ENCODE peak calls at places on chromosome 10, in ten cellular contexts. U is lower leg skin; H is tibial artery; I is CD8-positive, alpha-beta T cell; T is prostate gland; Q is AG10803; P is OCI-LY7; X is GM12865; L is fibroblast of mammary gland; R is psoas muscle. F is an unnamed sample.

GRCh38 chr10:6542999-6543430 is 37.1 kb downstream of the PRKCQ start:
- DNase-seq in P (peak), I (no peak), Q (no peak), H (no peak), L (no peak), R (no peak), T (no peak), U (no peak), X (peak), F (no peak)

GRCh38 chr10:18455086-18455884 is 196.1 kb downstream of the NSUN6 start:
- DNase-seq in H (no peak), Q (peak), U (no peak), X (no peak), I (no peak), L (no peak), T (no peak), R (no peak), P (no peak), F (no peak)

GRCh38 chr10:114245128-114245791 is 6.2 kb downstream of the VWA2 start:
- DNase-seq in X (no peak), U (peak), R (no peak), I (no peak), Q (no peak), P (no peak), L (no peak), H (no peak), T (peak), F (no peak)

GRCh38 chr10:100510533-100511308 is 8.9 kb downstream of the SEC31B start:
- DNase-seq in L (no peak), R (no peak), X (peak), T (peak), P (no peak), U (no peak), I (peak), Q (no peak), H (no peak), F (no peak)

GRCh38 chr10:50260791-50261281 is 9.5 kb upstream of the ASAH2 start:
- DNase-seq in X (peak), L (no peak), Q (no peak), T (no peak), I (no peak), P (peak), R (no peak), U (no peak), H (no peak), F (no peak)

GRCh38 chr10:78742730-78743615 is 325.8 kb upstream of the ZMIZ1 start:
- DNase-seq in Q (peak), U (no peak), H (no peak), X (no peak), P (peak), L (peak), R (peak), T (peak), I (no peak), F (peak)

GRCh38 chr10:102596506-102596971 is 47.7 kb upstream of the TRIM8 start:
- DNase-seq in T (peak), H (no peak), L (peak), R (no peak), I (no peak), X (peak), Q (peak), U (no peak), P (peak), F (peak)

GRCh38 chr10:102738692-102739121 is 5.0 kb upstream of the WBP1L start:
- DNase-seq in X (no peak), P (no peak), T (no peak), R (no peak), I (no peak), L (no peak), U (no peak), Q (peak), H (no peak), F (no peak)

GRCh38 chr10:75400163-75400768 is 1.3 kb downstream of the ZNF503 start:
- DNase-seq in L (peak), H (no peak), Q (peak), I (no peak), X (no peak), P (no peak), T (no peak), R (no peak), U (no peak), F (no peak)

GRCh38 chr10:72764151-72764550 is 72.2 kb downstream of the MCU start:
- DNase-seq in X (no peak), I (no peak), L (peak), Q (peak), P (no peak), T (no peak), U (no peak), H (no peak), R (no peak), F (peak)

GRCh38 chr10:50335397-50335796 is 84.1 kb upstream of the ASAH2 start:
- DNase-seq in T (no peak), L (no peak), Q (no peak), U (no peak), R (no peak), X (no peak), I (no peak), H (no peak), P (no peak), F (no peak)

GRCh38 chr10:112938808-112939482 is 11.1 kb upstream of the TCF7L2 start:
- DNase-seq in Q (no peak), L (no peak), U (no peak), H (no peak), P (no peak), R (no peak), X (no peak), I (no peak), T (no peak), F (no peak)

GRCh38 chr10:17669185-17669872 is 25.4 kb downstream of the STAM start:
- DNase-seq in U (no peak), P (no peak), H (no peak), I (no peak), T (no peak), Q (peak), R (no peak), X (peak), L (no peak), F (no peak)

GRCh38 chr10:115936926-115937755 is 335.9 kb downstream of the GFRA1 start:
- DNase-seq in Q (peak), L (peak), X (no peak), T (no peak), U (no peak), P (no peak), I (no peak), R (no peak), H (no peak), F (no peak)

GRCh38 chr10:27995311-27995710 is 3.6 kb downstream of the ODAD2 start:
- DNase-seq in Q (no peak), H (no peak), X (no peak), L (no peak), P (no peak), T (no peak), R (no peak), U (no peak), I (no peak), F (no peak)

GRCh38 chr10:7625836-7626235 is 40.9 kb downstream of the ITIH5 start:
- DNase-seq in T (no peak), X (no peak), P (no peak), U (no peak), H (no peak), Q (peak), R (peak), L (peak), I (no peak), F (peak)

GRCh38 chr10:123150986-123151738 is 3.0 kb upstream of the BUB3 start:
- DNase-seq in U (no peak), X (peak), I (no peak), T (no peak), H (no peak), Q (peak), L (no peak), R (no peak), P (no peak), F (no peak)
- H3K4me3 ChIP-seq in U (no peak), X (peak), I (peak), T (no peak), H (peak), Q (peak), L (no peak), R (peak), P (no peak), F (no peak)

DNA sequence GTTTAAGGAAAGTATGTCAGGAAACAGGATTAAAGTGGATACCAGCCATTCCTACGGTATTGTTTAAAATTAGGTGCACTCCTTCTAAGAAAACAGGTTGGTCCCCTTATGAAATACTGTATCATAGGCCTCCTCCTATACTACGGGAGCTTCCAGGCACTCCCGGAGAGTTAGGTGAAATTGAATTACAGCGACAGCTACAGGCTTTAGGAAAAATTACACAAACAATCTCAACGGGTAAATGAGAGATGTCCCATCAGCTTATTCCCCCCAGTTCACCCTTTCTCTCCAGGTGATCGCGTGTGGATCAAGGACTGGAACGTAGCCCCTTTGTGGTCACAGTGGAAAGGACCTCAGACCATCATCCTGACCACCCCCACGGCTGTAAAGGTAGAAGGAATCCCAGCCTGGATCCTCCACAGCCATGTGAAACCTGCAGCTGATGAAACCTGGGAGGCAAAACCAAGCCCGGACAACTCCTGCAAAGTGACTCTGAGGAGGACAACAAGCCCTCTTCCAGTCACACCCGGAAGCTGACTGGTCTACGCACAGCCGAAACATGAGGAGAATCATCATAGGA is 25.1 kb upstream of the GHITM start:
- DNase-seq in U (no peak), L (peak), T (no peak), R (no peak), X (no peak), P (peak), I (no peak), H (no peak), Q (no peak), F (no peak)
- TF ChIP-seq CTCF in U (no peak), L (peak), T (no peak), R (no peak), X (peak), P (peak), I (no peak), H (no peak), Q (peak), F (peak)

GRCh38 chr10:33352154-33352553 is 17.7 kb upstream of the NRP1 start:
- DNase-seq in X (no peak), L (peak), Q (no peak), R (no peak), T (no peak), H (no peak), U (no peak), P (no peak), I (no peak), F (peak)

GRCh38 chr10:33350041-33350440 is 15.6 kb upstream of the NRP1 start:
- DNase-seq in R (no peak), T (no peak), X (no peak), I (no peak), Q (no peak), L (no peak), H (no peak), P (no peak), U (no peak), F (no peak)

GRCh38 chr10:33353334-33353733 is 18.9 kb upstream of the NRP1 start:
- DNase-seq in H (no peak), I (no peak), P (no peak), L (no peak), Q (no peak), U (no peak), T (no peak), X (no peak), R (no peak), F (no peak)

GRCh38 chr10:33353853-33354252 is 19.4 kb upstream of the NRP1 start:
- DNase-seq in Q (no peak), T (no peak), I (no peak), H (no peak), P (no peak), U (no peak), L (no peak), R (no peak), X (no peak), F (no peak)

GRCh38 chr10:33352631-33353030 is 18.2 kb upstream of the NRP1 start:
- DNase-seq in U (no peak), R (no peak), L (no peak), P (no peak), I (no peak), Q (no peak), H (no peak), T (no peak), X (no peak), F (no peak)
- H3K4me3 ChIP-seq in U (no peak), R (no peak), L (no peak), P (no peak), I (no peak), Q (no peak), H (no peak), T (no peak), X (no peak), F (no peak)

GRCh38 chr10:104296687-104297436 is 27.9 kb downstream of the GSTO2 start:
- DNase-seq in Q (no peak), L (no peak), T (no peak), H (no peak), P (no peak), U (no peak), X (no peak), R (no peak), I (no peak), F (no peak)

GRCh38 chr10:104300002-104300735 is 31.2 kb downstream of the GSTO2 start:
- DNase-seq in T (no peak), L (peak), U (no peak), I (no peak), Q (peak), X (no peak), R (peak), P (no peak), H (peak), F (peak)

GRCh38 chr10:104299031-104299904 is 30.3 kb downstream of the GSTO2 start:
- DNase-seq in T (no peak), U (no peak), R (no peak), L (peak), X (no peak), I (no peak), H (no peak), Q (peak), P (no peak), F (peak)

GRCh38 chr10:104300736-104301292 is 31.8 kb downstream of the GSTO2 start:
- DNase-seq in H (peak), P (peak), I (no peak), T (peak), L (peak), X (no peak), Q (peak), R (peak), U (peak), F (peak)

DNA sequence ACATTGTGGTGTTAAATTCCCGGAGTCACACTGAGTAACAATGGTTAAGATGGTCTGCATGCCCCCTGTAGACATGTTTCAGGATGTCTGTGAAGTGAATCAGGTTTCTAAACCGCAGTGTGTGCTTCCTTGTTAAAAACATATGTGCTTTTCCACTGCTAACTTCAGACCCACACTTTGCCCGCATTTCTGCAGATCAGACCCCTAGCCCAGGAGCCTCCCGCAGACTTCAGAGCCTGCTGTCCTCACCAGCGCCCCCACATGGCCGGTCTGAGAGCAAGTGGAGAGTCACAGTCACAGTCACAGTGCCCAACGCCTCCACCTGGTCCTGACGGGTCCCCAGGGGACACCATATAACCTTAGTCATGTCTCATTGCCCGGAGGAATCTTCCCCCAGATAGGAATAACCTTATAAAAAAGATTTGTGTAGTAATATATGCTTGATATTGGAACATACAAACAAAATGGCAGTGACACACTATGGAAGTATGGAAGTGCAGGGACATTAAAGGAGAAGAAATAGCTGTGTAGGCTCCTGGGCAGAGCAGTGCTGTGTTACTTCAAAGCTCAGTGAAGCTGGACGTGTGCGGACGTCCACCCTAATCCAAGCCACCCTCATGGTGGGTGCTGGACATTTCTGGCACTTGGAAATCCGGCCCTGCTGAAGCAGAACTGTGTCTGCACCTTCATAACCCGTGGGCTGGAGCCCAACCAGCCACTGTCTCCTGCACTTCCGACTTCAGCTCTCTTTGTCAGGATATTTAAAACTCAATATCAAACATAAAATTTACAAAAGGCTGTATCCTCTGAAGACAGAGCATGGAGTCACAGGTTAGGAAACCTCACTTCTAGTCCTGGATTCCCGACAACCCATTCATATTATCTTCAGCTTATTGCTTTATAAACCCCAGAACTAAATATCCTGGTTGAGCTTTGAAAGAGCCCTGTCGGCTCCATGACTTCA is 29.0 kb downstream of the GSTO2 start:
- DNase-seq in X (no peak), T (no peak), I (no peak), Q (peak), H (no peak), L (peak), R (no peak), U (no peak), P (peak), F (peak)
- TF ChIP-seq CTCF in X (peak), T (peak), I (peak), Q (peak), H (no peak), L (peak), R (no peak), U (no peak), P (peak), F (peak)

GRCh38 chr10:30861976-30862375 is 169.7 kb downstream of the ZNF438 start:
- DNase-seq in I (no peak), X (no peak), P (no peak), T (no peak), Q (no peak), H (no peak), U (no peak), L (no peak), R (no peak), F (no peak)

GRCh38 chr10:30857803-30858202 is 173.9 kb downstream of the ZNF438 start:
- DNase-seq in H (peak), X (no peak), L (peak), R (peak), I (no peak), T (no peak), P (no peak), U (peak), Q (peak), F (peak)

GRCh38 chr10:30855131-30855530 is 176.5 kb downstream of the ZNF438 start:
- DNase-seq in R (no peak), P (no peak), H (no peak), I (no peak), U (no peak), L (no peak), T (no peak), X (no peak), Q (no peak), F (no peak)

GRCh38 chr10:30861217-30861616 is 170.4 kb downstream of the ZNF438 start:
- DNase-seq in X (no peak), I (no peak), Q (no peak), R (no peak), H (no peak), U (no peak), P (no peak), T (no peak), L (no peak), F (no peak)

DNA sequence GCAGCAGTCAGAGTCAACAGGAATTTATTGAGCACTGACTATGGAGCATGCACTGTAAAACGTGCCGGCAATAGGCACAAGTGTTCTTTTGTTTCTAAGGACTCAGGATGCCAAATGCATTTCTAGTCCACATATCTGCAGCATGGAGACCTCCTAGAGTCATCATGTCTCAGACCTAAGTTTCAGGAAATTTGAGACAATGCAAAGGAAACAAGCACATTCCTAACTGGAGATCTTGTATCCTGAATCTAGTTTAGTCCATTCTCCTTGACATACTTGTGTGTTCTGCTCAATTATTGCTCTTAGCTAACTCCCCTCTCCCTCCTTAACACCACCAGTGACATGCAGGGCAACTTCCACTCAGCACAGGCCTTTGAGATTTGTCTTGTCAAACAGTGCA is 173.2 kb downstream of the ZNF438 start:
- DNase-seq in L (no peak), Q (peak), H (no peak), I (no peak), X (no peak), U (no peak), T (no peak), R (no peak), P (no peak), F (no peak)
- H3K4me3 ChIP-seq in L (no peak), Q (no peak), H (no peak), I (no peak), X (no peak), U (no peak), T (no peak), R (no peak), P (no peak), F (no peak)